ENCODE peak calls at places on chromosome 15, in four cellular contexts. X is GM06990, T is AG09309, I is HCT116. B is an unnamed sample.

GRCh38 chr15:98648654-98649537 is 557 bp downstream of the IGF1R start:
- DNase-seq in I (no peak), X (peak), T (no peak), B (no peak)

GRCh38 chr15:38512901-38513300 is 51.7 kb downstream of the RASGRP1 start:
- DNase-seq in T (no peak), I (no peak), X (no peak), B (no peak)

GRCh38 chr15:86773766-86774165 is 694.1 kb downstream of the AGBL1 start:
- DNase-seq in T (no peak), I (no peak), X (no peak), B (no peak)

GRCh38 chr15:62644874-62645755 is 397.4 kb upstream of the TPM1 start:
- DNase-seq in T (no peak), X (no peak), I (no peak), B (no peak)

GRCh38 chr15:44536298-44536961 is 517 bp upstream of the EIF3J start:
- DNase-seq in I (peak), X (peak), T (peak), B (peak)

GRCh38 chr15:78213425-78213750 is 21.0 kb downstream of the ACSBG1 start:
- DNase-seq in I (no peak), T (no peak), X (no peak), B (no peak)

GRCh38 chr15:31328425-31328998 is 1.9 kb downstream of the KLF13 start:
- DNase-seq in T (no peak), X (peak), I (no peak), B (no peak)

GRCh38 chr15:56472278-56472677 is 7.3 kb upstream of the MNS1 start:
- DNase-seq in T (no peak), X (no peak), I (no peak), B (no peak)

GRCh38 chr15:70200511-70200991 is 102.8 kb upstream of the TLE3 start:
- DNase-seq in X (no peak), I (no peak), T (no peak), B (no peak)

GRCh38 chr15:77839970-77840609 is 207.4 kb upstream of the LINGO1 start:
- DNase-seq in I (no peak), X (no peak), T (no peak), B (no peak)

GRCh38 chr15:44492040-44492439 is 44.9 kb upstream of the EIF3J start:
- DNase-seq in T (no peak), I (no peak), X (no peak), B (no peak)

GRCh38 chr15:36936652-36937051 is 163.7 kb downstream of the MEIS2 start:
- DNase-seq in T (peak), X (no peak), I (no peak), B (no peak)

GRCh38 chr15:80012060-80012726 is 41.2 kb upstream of the BCL2A1 start:
- DNase-seq in I (no peak), T (no peak), X (no peak), B (no peak)
- H3K4me3 ChIP-seq in I (no peak), T (no peak), X (no peak), B (no peak)

DNA sequence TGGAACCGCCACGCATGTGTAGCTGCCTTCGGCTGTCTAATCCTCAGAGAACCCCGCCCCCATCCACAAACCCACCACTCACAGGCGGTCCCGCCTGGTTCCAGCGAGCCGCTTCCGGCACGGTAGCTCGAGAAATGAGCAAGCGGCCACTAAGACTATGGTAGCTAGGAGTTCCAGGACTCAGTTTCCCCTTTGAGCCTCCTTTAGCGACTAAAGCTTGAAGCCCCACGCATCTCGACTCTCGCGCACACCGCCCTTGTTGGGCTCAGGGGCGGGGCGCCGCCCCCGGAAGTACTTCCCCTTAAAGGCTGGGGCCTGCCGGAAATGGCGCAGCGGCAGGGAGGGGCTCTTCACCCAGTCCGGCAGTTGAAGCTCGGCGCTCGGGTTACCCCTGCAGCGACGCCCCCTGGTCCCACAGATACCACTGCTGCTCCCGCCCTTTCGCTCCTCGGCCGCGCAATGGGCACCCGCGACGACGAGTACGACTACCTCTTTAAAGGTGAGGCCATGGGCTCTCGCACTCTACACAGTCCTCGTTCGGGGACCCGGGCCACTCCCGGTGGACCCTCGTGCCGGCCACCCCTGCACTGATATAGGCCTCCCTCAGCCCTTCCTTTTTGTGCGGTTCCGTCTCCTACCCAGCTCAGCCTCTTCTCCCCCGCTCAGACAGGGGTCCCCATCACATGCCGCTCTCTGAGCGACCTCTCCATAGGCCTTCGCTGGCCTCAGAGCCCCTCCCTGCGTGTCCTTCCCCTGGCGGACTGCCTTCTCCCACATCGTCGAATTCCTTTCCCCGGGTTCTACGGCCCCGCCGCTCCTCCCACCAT is at the start of gene RAB11A:
- DNase-seq in X (peak), I (peak), T (peak), B (peak)
- TF ChIP-seq CTCF in X (peak), I (no peak), T (peak), B (peak)

DNA sequence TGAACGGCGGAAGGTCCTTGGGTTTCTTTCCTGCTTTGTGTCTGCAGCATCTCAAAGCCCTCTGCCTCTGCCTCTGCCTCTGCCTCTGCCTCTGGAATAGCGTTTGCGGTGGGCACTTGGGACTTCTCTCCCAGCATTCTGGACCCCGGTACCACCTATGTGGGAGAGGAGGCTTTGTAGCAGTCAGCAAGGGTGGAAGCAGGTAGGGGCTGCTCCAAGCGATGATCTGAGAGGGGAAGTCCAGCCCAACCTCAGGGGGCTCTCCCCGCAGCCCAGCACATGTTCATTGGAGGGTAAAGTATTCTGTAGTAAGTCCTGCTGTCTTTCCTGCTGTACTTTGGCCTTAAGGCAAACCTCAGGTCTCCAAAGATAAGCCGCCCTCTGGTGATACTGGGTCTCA is 68.6 kb downstream of the FAM174B start:
- DNase-seq in T (no peak), X (no peak), I (no peak), B (no peak)
- H3K4me3 ChIP-seq in T (no peak), X (no peak), I (no peak), B (no peak)

GRCh38 chr15:58933311-58934113 is at the start of gene SLTM:
- DNase-seq in I (peak), T (peak), X (peak), B (peak)

GRCh38 chr15:58934521-58934920 is 1.0 kb upstream of the SLTM start:
- DNase-seq in T (no peak), X (no peak), I (peak), B (peak)

GRCh38 chr15:58931985-58932384 is 1.5 kb downstream of the SLTM start:
- DNase-seq in X (no peak), I (no peak), T (peak), B (no peak)

GRCh38 chr15:58932791-58933310 is 628 bp downstream of the SLTM start:
- DNase-seq in T (no peak), X (no peak), I (no peak), B (no peak)

DNA sequence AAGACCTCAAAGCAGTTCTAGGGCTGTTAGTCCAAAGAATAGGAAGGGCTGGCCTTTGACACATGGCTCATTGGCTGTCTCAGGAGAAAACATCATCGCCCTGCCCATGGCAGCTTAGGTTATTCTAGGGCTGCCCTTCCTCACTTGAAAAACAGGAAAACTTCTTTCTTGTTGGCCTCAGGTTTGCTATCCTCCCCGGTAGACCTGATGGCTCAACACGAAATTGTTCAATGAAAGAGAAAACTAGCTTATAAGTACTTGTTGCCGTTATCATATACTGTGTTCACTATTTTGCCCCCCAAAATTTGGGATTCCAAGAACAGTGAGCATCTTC is 602 bp upstream of the SLTM start:
- DNase-seq in X (no peak), I (no peak), T (no peak), B (no peak)
- TF ChIP-seq CTCF in X (no peak), I (no peak), T (no peak), B (no peak)

DNA sequence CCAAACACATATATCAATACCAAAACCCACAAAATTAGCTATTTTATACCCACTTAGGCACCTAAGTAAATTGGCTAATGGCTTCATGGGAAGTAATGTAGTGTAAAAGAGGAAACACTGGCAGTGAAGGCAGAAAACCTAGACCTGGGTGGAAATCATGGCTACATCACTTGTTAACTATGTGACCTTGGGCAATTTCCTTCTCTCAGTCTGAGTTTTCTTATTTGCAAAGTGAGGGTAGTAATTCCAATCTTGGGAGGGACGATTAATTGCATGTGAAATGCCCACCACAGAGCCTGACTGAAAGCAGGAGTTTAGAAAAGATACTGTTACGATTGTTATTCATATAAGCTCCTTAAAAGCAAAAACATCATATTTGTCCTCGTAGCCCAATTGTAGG is 6.1 kb downstream of the PTPN9 start:
- DNase-seq in T (peak), X (no peak), I (no peak), B (peak)
- H3K4me3 ChIP-seq in T (no peak), X (no peak), I (no peak), B (no peak)

GRCh38 chr15:57541271-57541670 is 50.4 kb upstream of the MYZAP start:
- DNase-seq in X (no peak), T (no peak), I (no peak), B (no peak)
- TF ChIP-seq CTCF in X (no peak), T (no peak), I (no peak), B (no peak)

GRCh38 chr15:73957276-73957675 is 31.0 kb downstream of the LOXL1 start:
- DNase-seq in X (no peak), I (no peak), T (no peak), B (no peak)

GRCh38 chr15:73955326-73955725 is 29.1 kb downstream of the LOXL1 start:
- DNase-seq in I (no peak), X (no peak), T (no peak), B (no peak)

GRCh38 chr15:73954188-73955145 is 28.2 kb downstream of the LOXL1 start:
- DNase-seq in T (no peak), I (no peak), X (no peak), B (no peak)

GRCh38 chr15:73956276-73957086 is 30.2 kb downstream of the LOXL1 start:
- DNase-seq in X (no peak), I (peak), T (peak), B (peak)

GRCh38 chr15:73955851-73956250 is 29.6 kb downstream of the LOXL1 start:
- DNase-seq in T (no peak), I (no peak), X (no peak), B (no peak)
- H3K4me3 ChIP-seq in T (no peak), I (no peak), X (no peak), B (no peak)

B was measured in retinal pigment epithelial cell.